ENCODE peak calls at places on chromosome 18, in six cellular contexts. One of them, this sample, is unnamed.

GRCh38 chr18:21820035-21820810 is 79.6 kb downstream of the MIB1 start:
- DNase-seq in aorta: no peak
- DNase-seq in activated naive CD4-positive, alpha-beta T cell: no peak
- DNase-seq in NCI-H226: no peak
- DNase-seq in GM23248: peak; percentile 51
- DNase-seq in HT1080: no peak
- DNase-seq in this sample: peak; percentile 27

GRCh38 chr18:76771132-76771824 is 51.1 kb upstream of the ZNF236 start:
- DNase-seq in activated naive CD4-positive, alpha-beta T cell: no peak
- DNase-seq in aorta: no peak
- DNase-seq in HT1080: no peak
- DNase-seq in NCI-H226: no peak
- DNase-seq in GM23248: no peak
- DNase-seq in this sample: no peak

GRCh38 chr18:25278415-25278814 is 73.6 kb downstream of the ZNF521 start:
- DNase-seq in NCI-H226: no peak
- DNase-seq in HT1080: no peak
- DNase-seq in activated naive CD4-positive, alpha-beta T cell: no peak
- DNase-seq in GM23248: no peak
- DNase-seq in aorta: no peak
- DNase-seq in this sample: no peak

GRCh38 chr18:11251229-11251890 is 102.0 kb upstream of the PIEZO2 start:
- DNase-seq in NCI-H226: peak; percentile 78
- DNase-seq in aorta: peak; percentile 73
- DNase-seq in activated naive CD4-positive, alpha-beta T cell: no peak
- DNase-seq in HT1080: peak; percentile 14
- DNase-seq in GM23248: peak; percentile 86
- DNase-seq in this sample: no peak

GRCh38 chr18:80109676-80110078 is 615 bp downstream of the ADNP2 start:
- DNase-seq in GM23248: peak; percentile 73
- DNase-seq in HT1080: peak; percentile 48
- DNase-seq in NCI-H226: peak; percentile 8
- DNase-seq in aorta: peak; percentile 62
- DNase-seq in activated naive CD4-positive, alpha-beta T cell: no peak
- DNase-seq in this sample: no peak

GRCh38 chr18:23498877-23499570 is 4.3 kb upstream of the RMC1 start:
- DNase-seq in HT1080: peak; percentile 59
- DNase-seq in activated naive CD4-positive, alpha-beta T cell: peak; percentile 49
- DNase-seq in aorta: peak; percentile 76
- DNase-seq in NCI-H226: peak; percentile 59
- DNase-seq in GM23248: peak; percentile 92
- DNase-seq in this sample: peak; percentile 75

GRCh38 chr18:80033181-80034067 is 810 bp upstream of the RBFA start:
- DNase-seq in HT1080: peak; percentile 80
- DNase-seq in activated naive CD4-positive, alpha-beta T cell: peak; percentile 91
- DNase-seq in NCI-H226: peak; percentile 3
- DNase-seq in GM23248: peak; percentile 78
- DNase-seq in aorta: no peak
- DNase-seq in this sample: no peak

GRCh38 chr18:26546875-26547301 is 1.5 kb downstream of the KCTD1 start:
- DNase-seq in activated naive CD4-positive, alpha-beta T cell: no peak
- DNase-seq in GM23248: no peak
- DNase-seq in HT1080: no peak
- DNase-seq in aorta: peak; percentile 41
- DNase-seq in NCI-H226: no peak
- DNase-seq in this sample: no peak

GRCh38 chr18:11850821-11851155 is 425 bp upstream of the CHMP1B start:
- DNase-seq in activated naive CD4-positive, alpha-beta T cell: no peak
- DNase-seq in GM23248: peak; percentile 93
- DNase-seq in NCI-H226: no peak
- DNase-seq in HT1080: no peak
- DNase-seq in aorta: no peak
- DNase-seq in this sample: no peak